ENCODE peak calls at places on chromosomes 4 and X, in ten cellular contexts. One of them, this sample, is unnamed.

GRCh38 chr4:93066746-93067145 is 761.8 kb upstream of the ATOH1 start:
- DNase-seq in GM12878: no peak
- DNase-seq in WERI-Rb-1: no peak
- DNase-seq in aorta: no peak
- DNase-seq in left lung: no peak
- DNase-seq in AG04450: no peak
- DNase-seq in coronary artery: no peak
- DNase-seq in tibial artery: no peak
- DNase-seq in Peyer's patch: no peak
- DNase-seq in psoas muscle: no peak
- DNase-seq in this sample: no peak

GRCh38 chr4:121107507-121107906 is 35.2 kb upstream of the NDNF start:
- DNase-seq in GM12878: no peak
- DNase-seq in WERI-Rb-1: peak; percentile 47
- DNase-seq in aorta: no peak
- DNase-seq in left lung: no peak
- DNase-seq in AG04450: no peak
- DNase-seq in coronary artery: no peak
- DNase-seq in tibial artery: no peak
- DNase-seq in Peyer's patch: no peak
- DNase-seq in psoas muscle: no peak
- DNase-seq in this sample: no peak

GRCh38 chr4:3276961-3277360 is 15.9 kb upstream of the RGS12 start:
- DNase-seq in GM12878: no peak
- DNase-seq in WERI-Rb-1: no peak
- DNase-seq in aorta: no peak
- DNase-seq in left lung: no peak
- DNase-seq in AG04450: peak; percentile 32
- DNase-seq in coronary artery: peak; percentile 81
- DNase-seq in tibial artery: no peak
- DNase-seq in Peyer's patch: no peak
- DNase-seq in psoas muscle: no peak
- DNase-seq in this sample: no peak

GRCh38 chrX:107659768-107660167 is 31.5 kb downstream of the PRPS1 start:
- DNase-seq in GM12878: no peak
- DNase-seq in WERI-Rb-1: no peak
- DNase-seq in aorta: no peak
- DNase-seq in left lung: no peak
- DNase-seq in AG04450: no peak
- DNase-seq in coronary artery: peak; percentile 17
- DNase-seq in tibial artery: no peak
- DNase-seq in Peyer's patch: no peak
- DNase-seq in psoas muscle: no peak
- DNase-seq in this sample: peak; percentile 50

GRCh38 chr4:136476773-136477172 is 1055.5 kb downstream of the PCDH18 start:
- DNase-seq in GM12878: no peak
- DNase-seq in WERI-Rb-1: no peak
- DNase-seq in aorta: no peak
- DNase-seq in left lung: no peak
- DNase-seq in AG04450: no peak
- DNase-seq in coronary artery: no peak
- DNase-seq in tibial artery: no peak
- DNase-seq in Peyer's patch: no peak
- DNase-seq in psoas muscle: no peak
- DNase-seq in this sample: no peak

GRCh38 chr4:82561745-82562552 is at the start of gene TMEM150C:
- DNase-seq in GM12878: no peak
- DNase-seq in WERI-Rb-1: peak; percentile 71
- DNase-seq in aorta: peak; percentile 46
- DNase-seq in left lung: no peak
- DNase-seq in AG04450: no peak
- DNase-seq in coronary artery: no peak
- DNase-seq in tibial artery: no peak
- DNase-seq in Peyer's patch: no peak
- DNase-seq in psoas muscle: peak; percentile 28
- DNase-seq in this sample: no peak

GRCh38 chr4:125639182-125639621 is 324.4 kb downstream of the FAT4 start:
- DNase-seq in GM12878: no peak
- DNase-seq in WERI-Rb-1: peak; percentile 87
- DNase-seq in aorta: peak; percentile 50
- DNase-seq in left lung: no peak
- DNase-seq in AG04450: no peak
- DNase-seq in coronary artery: no peak
- DNase-seq in tibial artery: no peak
- DNase-seq in Peyer's patch: no peak
- DNase-seq in psoas muscle: no peak
- DNase-seq in this sample: no peak

GRCh38 chr4:8641256-8641655 is 48.7 kb downstream of the CPZ start:
- DNase-seq in GM12878: no peak
- DNase-seq in WERI-Rb-1: no peak
- DNase-seq in aorta: no peak
- DNase-seq in left lung: peak; percentile 28
- DNase-seq in AG04450: no peak
- DNase-seq in coronary artery: no peak
- DNase-seq in tibial artery: peak; percentile 45
- DNase-seq in Peyer's patch: no peak
- DNase-seq in psoas muscle: no peak
- DNase-seq in this sample: no peak

GRCh38 chrX:68403060-68403459 is 30.2 kb downstream of the OPHN1 start:
- DNase-seq in GM12878: no peak
- DNase-seq in WERI-Rb-1: no peak
- DNase-seq in aorta: no peak
- DNase-seq in left lung: no peak
- DNase-seq in AG04450: no peak
- DNase-seq in coronary artery: no peak
- DNase-seq in tibial artery: no peak
- DNase-seq in Peyer's patch: no peak
- DNase-seq in psoas muscle: no peak
- DNase-seq in this sample: no peak

GRCh38 chr4:17680559-17680958 is 66.1 kb downstream of the MED28 start:
- DNase-seq in GM12878: no peak
- DNase-seq in WERI-Rb-1: no peak
- DNase-seq in aorta: no peak
- DNase-seq in left lung: no peak
- DNase-seq in AG04450: no peak
- DNase-seq in coronary artery: no peak
- DNase-seq in tibial artery: no peak
- DNase-seq in Peyer's patch: no peak
- DNase-seq in psoas muscle: no peak
- DNase-seq in this sample: no peak

GRCh38 chr4:89316931-89317366 is 9.3 kb upstream of the GPRIN3 start:
- DNase-seq in GM12878: no peak
- DNase-seq in WERI-Rb-1: no peak
- DNase-seq in aorta: no peak
- DNase-seq in left lung: no peak
- DNase-seq in AG04450: no peak
- DNase-seq in coronary artery: no peak
- DNase-seq in tibial artery: no peak
- DNase-seq in Peyer's patch: no peak
- DNase-seq in psoas muscle: no peak
- DNase-seq in this sample: peak; percentile 39

GRCh38 chr4:54683616-54684346 is 26.0 kb downstream of the KIT start:
- DNase-seq in GM12878: no peak
- DNase-seq in WERI-Rb-1: peak; percentile 23
- DNase-seq in aorta: no peak
- DNase-seq in left lung: no peak
- DNase-seq in AG04450: no peak
- DNase-seq in coronary artery: no peak
- DNase-seq in tibial artery: no peak
- DNase-seq in Peyer's patch: peak; percentile 49
- DNase-seq in psoas muscle: no peak
- DNase-seq in this sample: peak; percentile 47

GRCh38 chr4:15677507-15677988 is 4.1 kb upstream of the FAM200B start:
- DNase-seq in GM12878: no peak
- DNase-seq in WERI-Rb-1: no peak
- DNase-seq in aorta: no peak
- DNase-seq in left lung: no peak
- DNase-seq in AG04450: no peak
- DNase-seq in coronary artery: no peak
- DNase-seq in tibial artery: no peak
- DNase-seq in Peyer's patch: no peak
- DNase-seq in psoas muscle: no peak
- DNase-seq in this sample: no peak

GRCh38 chr4:153497988-153498967 is 32.1 kb downstream of the TMEM131L start:
- DNase-seq in GM12878: peak; percentile 72
- DNase-seq in WERI-Rb-1: no peak
- DNase-seq in aorta: no peak
- DNase-seq in left lung: no peak
- DNase-seq in AG04450: peak; percentile 66
- DNase-seq in coronary artery: no peak
- DNase-seq in tibial artery: no peak
- DNase-seq in Peyer's patch: peak; percentile 41
- DNase-seq in psoas muscle: no peak
- DNase-seq in this sample: no peak
- H3K27ac ChIP-seq in GM12878: peak overlapping the region; percentile 58
- H3K27ac ChIP-seq in WERI-Rb-1: no peak overlapping the region
- H3K27ac ChIP-seq in aorta: peak overlapping the region; percentile 82
- H3K27ac ChIP-seq in left lung: peak overlapping the region; percentile 5
- H3K27ac ChIP-seq in AG04450: peak overlapping the region; percentile 84
- H3K27ac ChIP-seq in coronary artery: peak overlapping the region; percentile 73
- H3K27ac ChIP-seq in tibial artery: peak overlapping the region; percentile 78
- H3K27ac ChIP-seq in Peyer's patch: peak overlapping the region; percentile 51
- H3K27ac ChIP-seq in psoas muscle: peak overlapping the region; percentile 70
- H3K27ac ChIP-seq in this sample: peak overlapping the region; percentile 64

GRCh38 chr4:145888393-145888792 is 50.2 kb downstream of the ZNF827 start:
- DNase-seq in GM12878: no peak
- DNase-seq in WERI-Rb-1: no peak
- DNase-seq in aorta: no peak
- DNase-seq in left lung: no peak
- DNase-seq in AG04450: no peak
- DNase-seq in coronary artery: no peak
- DNase-seq in tibial artery: no peak
- DNase-seq in Peyer's patch: no peak
- DNase-seq in psoas muscle: no peak
- DNase-seq in this sample: no peak

GRCh38 chr4:145887241-145887964 is 51.2 kb downstream of the ZNF827 start:
- DNase-seq in GM12878: no peak
- DNase-seq in WERI-Rb-1: no peak
- DNase-seq in aorta: no peak
- DNase-seq in left lung: no peak
- DNase-seq in AG04450: peak; percentile 49
- DNase-seq in coronary artery: no peak
- DNase-seq in tibial artery: no peak
- DNase-seq in Peyer's patch: no peak
- DNase-seq in psoas muscle: peak; percentile 33
- DNase-seq in this sample: no peak

GRCh38 chr4:145885666-145886065 is 53.0 kb downstream of the ZNF827 start:
- DNase-seq in GM12878: no peak
- DNase-seq in WERI-Rb-1: no peak
- DNase-seq in aorta: no peak
- DNase-seq in left lung: no peak
- DNase-seq in AG04450: no peak
- DNase-seq in coronary artery: no peak
- DNase-seq in tibial artery: no peak
- DNase-seq in Peyer's patch: no peak
- DNase-seq in psoas muscle: no peak
- DNase-seq in this sample: no peak

GRCh38 chr4:145884775-145885174 is 53.8 kb downstream of the ZNF827 start:
- DNase-seq in GM12878: no peak
- DNase-seq in WERI-Rb-1: no peak
- DNase-seq in aorta: no peak
- DNase-seq in left lung: no peak
- DNase-seq in AG04450: no peak
- DNase-seq in coronary artery: no peak
- DNase-seq in tibial artery: no peak
- DNase-seq in Peyer's patch: no peak
- DNase-seq in psoas muscle: no peak
- DNase-seq in this sample: no peak

DNA sequence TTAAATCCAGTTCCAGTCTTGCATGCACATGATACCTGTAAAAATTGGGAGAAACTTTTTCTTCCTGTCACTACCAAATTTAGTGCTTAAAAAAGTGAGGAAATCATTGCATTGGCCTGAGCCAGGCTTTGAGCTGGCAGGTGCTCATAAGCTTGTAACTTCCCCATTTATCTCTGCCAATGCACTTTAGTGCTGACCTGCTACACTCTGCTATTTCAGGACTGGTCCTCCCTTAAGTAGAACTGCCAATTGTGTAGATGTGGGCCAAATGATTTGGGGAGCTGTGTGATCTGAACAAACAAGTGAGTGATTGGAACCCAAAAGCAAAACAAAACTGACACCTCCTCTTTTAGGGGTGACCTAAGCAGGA is 51.8 kb downstream of the ZNF827 start:
- DNase-seq in GM12878: no peak
- DNase-seq in WERI-Rb-1: no peak
- DNase-seq in aorta: no peak
- DNase-seq in left lung: no peak
- DNase-seq in AG04450: no peak
- DNase-seq in coronary artery: no peak
- DNase-seq in tibial artery: no peak
- DNase-seq in Peyer's patch: no peak
- DNase-seq in psoas muscle: no peak
- DNase-seq in this sample: no peak
- H3K27ac ChIP-seq in GM12878: peak overlapping the region; percentile 17
- H3K27ac ChIP-seq in WERI-Rb-1: no peak overlapping the region
- H3K27ac ChIP-seq in aorta: peak overlapping the region; percentile 91
- H3K27ac ChIP-seq in left lung: no peak overlapping the region
- H3K27ac ChIP-seq in AG04450: peak overlapping the region; percentile 53
- H3K27ac ChIP-seq in coronary artery: peak overlapping the region; percentile 68
- H3K27ac ChIP-seq in tibial artery: peak overlapping the region; percentile 58
- H3K27ac ChIP-seq in Peyer's patch: no peak overlapping the region
- H3K27ac ChIP-seq in psoas muscle: peak overlapping the region; percentile 57
- H3K27ac ChIP-seq in this sample: no peak overlapping the region

DNA sequence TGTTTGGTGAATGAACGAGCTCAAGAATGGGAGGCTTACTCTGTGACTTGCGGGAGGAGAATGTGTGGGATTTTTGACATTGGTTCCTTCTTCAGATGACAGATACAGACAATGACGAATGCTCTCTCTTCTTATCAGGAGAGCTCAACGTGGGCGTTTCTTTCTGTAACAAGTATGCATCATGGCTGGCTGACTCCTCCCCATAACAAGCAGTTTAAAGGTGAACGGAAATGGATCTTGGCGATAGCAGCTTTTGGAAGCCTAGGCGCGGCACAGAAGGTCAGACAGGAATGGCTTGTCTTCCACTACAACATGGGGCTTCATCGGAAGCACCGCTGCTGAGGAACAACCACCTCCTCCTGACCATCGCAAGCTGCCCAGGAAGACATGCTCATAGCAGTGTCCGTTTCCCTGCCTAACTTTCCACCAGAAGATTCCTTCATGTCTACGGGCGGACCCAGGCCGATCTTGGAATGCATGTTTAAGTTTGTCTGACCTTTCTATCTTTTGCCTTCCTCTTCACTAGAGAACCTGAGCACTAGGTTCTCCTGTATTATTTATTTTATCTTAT is 18.3 kb upstream of the ACSL1 start:
- DNase-seq in GM12878: no peak
- DNase-seq in WERI-Rb-1: no peak
- DNase-seq in aorta: no peak
- DNase-seq in left lung: no peak
- DNase-seq in AG04450: no peak
- DNase-seq in coronary artery: no peak
- DNase-seq in tibial artery: no peak
- DNase-seq in Peyer's patch: no peak
- DNase-seq in psoas muscle: no peak
- DNase-seq in this sample: no peak
- H3K27ac ChIP-seq in GM12878: no peak overlapping the region
- H3K27ac ChIP-seq in WERI-Rb-1: no peak overlapping the region
- H3K27ac ChIP-seq in aorta: no peak overlapping the region
- H3K27ac ChIP-seq in left lung: no peak overlapping the region
- H3K27ac ChIP-seq in AG04450: no peak overlapping the region
- H3K27ac ChIP-seq in coronary artery: no peak overlapping the region
- H3K27ac ChIP-seq in tibial artery: no peak overlapping the region
- H3K27ac ChIP-seq in Peyer's patch: no peak overlapping the region
- H3K27ac ChIP-seq in psoas muscle: no peak overlapping the region
- H3K27ac ChIP-seq in this sample: no peak overlapping the region

GRCh38 chr4:112895785-112896184 is 153.7 kb upstream of the ANK2 start:
- DNase-seq in GM12878: peak; percentile 31
- DNase-seq in WERI-Rb-1: peak; percentile 52
- DNase-seq in aorta: no peak
- DNase-seq in left lung: no peak
- DNase-seq in AG04450: no peak
- DNase-seq in coronary artery: no peak
- DNase-seq in tibial artery: no peak
- DNase-seq in Peyer's patch: no peak
- DNase-seq in psoas muscle: no peak
- DNase-seq in this sample: no peak
- H3K27ac ChIP-seq in GM12878: no peak overlapping the region
- H3K27ac ChIP-seq in WERI-Rb-1: peak overlapping the region; percentile 81
- H3K27ac ChIP-seq in aorta: no peak overlapping the region
- H3K27ac ChIP-seq in left lung: no peak overlapping the region
- H3K27ac ChIP-seq in AG04450: no peak overlapping the region
- H3K27ac ChIP-seq in coronary artery: no peak overlapping the region
- H3K27ac ChIP-seq in tibial artery: no peak overlapping the region
- H3K27ac ChIP-seq in Peyer's patch: peak overlapping the region; percentile 22
- H3K27ac ChIP-seq in psoas muscle: no peak overlapping the region
- H3K27ac ChIP-seq in this sample: no peak overlapping the region